ENCODE peak calls at places on chromosomes 11 and 22, in eight cellular contexts. D is adrenal gland, R is uterus, V is body of pancreas, H is GM12891, C is esophagus squamous epithelium, Z is sigmoid colon, P is right lobe of liver. K is an unnamed sample.

GRCh38 chr11:65291613-65292012 is 23.1 kb upstream of the CDC42EP2 start:
- DNase-seq in V (no peak), P (no peak), D (no peak), H (no peak), Z (no peak), R (no peak), C (no peak), K (no peak)

GRCh38 chr22:24728790-24729637 is 45.5 kb downstream of the PIWIL3 start:
- DNase-seq in P (no peak), D (no peak), Z (no peak), R (peak), V (no peak), C (no peak), H (no peak), K (no peak)

GRCh38 chr11:2885676-2886081 is at the start of gene CDKN1C:
- DNase-seq in C (no peak), Z (peak), P (peak), R (peak), H (peak), D (peak), V (peak), K (no peak)

GRCh38 chr22:50115693-50116092 is 25.9 kb downstream of the MOV10L1 start:
- DNase-seq in Z (peak), V (no peak), D (peak), P (no peak), R (no peak), H (no peak), C (no peak), K (no peak)

GRCh38 chr11:128157423-128158298 is 429.7 kb downstream of the ETS1 start:
- DNase-seq in D (peak), H (peak), R (peak), V (peak), P (no peak), Z (no peak), C (no peak), K (no peak)

GRCh38 chr11:46551261-46551660 is 42.6 kb downstream of the AMBRA1 start:
- DNase-seq in Z (no peak), P (no peak), R (no peak), V (no peak), H (no peak), C (no peak), D (no peak), K (no peak)

GRCh38 chr11:71580057-71581003 is 2.3 kb downstream of the KRTAP5-11 start:
- DNase-seq in P (peak), Z (peak), H (peak), R (peak), V (peak), D (peak), C (no peak), K (peak)

GRCh38 chr11:104694259-104695070 is 203.8 kb downstream of the CASP12 start:
- DNase-seq in V (no peak), Z (no peak), H (no peak), P (no peak), R (no peak), D (no peak), C (no peak), K (no peak)

GRCh38 chr11:6452219-6452618 is 11.4 kb upstream of the HPX start:
- DNase-seq in V (no peak), R (no peak), P (no peak), Z (no peak), C (no peak), D (no peak), H (no peak), K (no peak)

GRCh38 chr11:6604081-6604626 is 580 bp downstream of the ILK start:
- DNase-seq in H (no peak), D (no peak), P (no peak), R (no peak), C (no peak), Z (peak), V (peak), K (peak)

GRCh38 chr11:47409440-47410403 is 1.3 kb downstream of the SLC39A13 start:
- DNase-seq in D (no peak), C (no peak), Z (no peak), H (no peak), R (no peak), P (no peak), V (no peak), K (no peak)

GRCh38 chr11:45752136-45752535 is 52.8 kb upstream of the SLC35C1 start:
- DNase-seq in H (no peak), C (no peak), P (no peak), Z (no peak), D (no peak), V (no peak), R (no peak), K (no peak)

GRCh38 chr11:11552688-11553087 is 69.1 kb downstream of the GALNT18 start:
- DNase-seq in D (no peak), R (no peak), C (no peak), V (no peak), P (no peak), H (no peak), Z (no peak), K (no peak)

GRCh38 chr22:27673839-27674238 is 127.7 kb downstream of the MN1 start:
- DNase-seq in D (no peak), V (peak), R (no peak), H (no peak), Z (no peak), P (no peak), C (no peak), K (no peak)

GRCh38 chr11:112174789-112175595 is at the start of gene BCO2:
- DNase-seq in Z (peak), P (peak), V (peak), C (no peak), R (peak), D (peak), H (no peak), K (peak)

GRCh38 chr22:42473484-42474193 is 41.4 kb upstream of the NFAM1 start:
- DNase-seq in Z (no peak), V (no peak), H (no peak), R (no peak), P (no peak), C (no peak), D (peak), K (peak)

GRCh38 chr11:111220716-111221115 is 24.8 kb upstream of the POU2AF2 start:
- DNase-seq in D (no peak), C (no peak), P (no peak), H (no peak), V (no peak), Z (no peak), R (no peak), K (no peak)

GRCh38 chr11:11748706-11749365 is 92.9 kb upstream of the USP47 start:
- DNase-seq in D (no peak), P (no peak), C (no peak), Z (no peak), V (no peak), H (no peak), R (no peak), K (no peak)

GRCh38 chr11:18368236-18368635 is 26.1 kb upstream of the LDHA start:
- DNase-seq in P (no peak), C (no peak), V (no peak), H (no peak), D (no peak), R (no peak), Z (no peak), K (peak)

GRCh38 chr11:115422013-115422697 is 82.1 kb downstream of the CADM1 start:
- DNase-seq in C (no peak), P (no peak), R (no peak), H (no peak), Z (no peak), V (no peak), D (no peak), K (no peak)

GRCh38 chr22:41415554-41415953 is 31.0 kb downstream of the TOB2 start:
- DNase-seq in P (no peak), H (no peak), R (no peak), V (no peak), C (no peak), Z (no peak), D (no peak), K (no peak)

GRCh38 chr11:2779981-2780849 is 80.4 kb upstream of the KCNQ1OT1 start:
- DNase-seq in C (no peak), Z (peak), R (peak), D (peak), P (peak), H (no peak), V (peak), K (no peak)

GRCh38 chr22:49999063-49999900 is 13.3 kb downstream of the IL17REL start:
- DNase-seq in P (peak), Z (no peak), C (no peak), V (peak), H (peak), D (no peak), R (no peak), K (no peak)

GRCh38 chr11:8015753-8016239 is 28.7 kb downstream of the EIF3F start:
- DNase-seq in H (no peak), D (no peak), Z (no peak), R (no peak), V (no peak), C (no peak), P (no peak), K (no peak)

GRCh38 chr22:40684728-40685127 is 5.4 kb downstream of the MCHR1 start:
- DNase-seq in H (no peak), P (no peak), C (no peak), V (no peak), R (no peak), Z (no peak), D (no peak), K (no peak)

GRCh38 chr11:67656278-67656922 is 5.9 kb upstream of the ACY3 start:
- DNase-seq in Z (no peak), P (no peak), D (no peak), H (no peak), C (no peak), V (no peak), R (no peak), K (no peak)

GRCh38 chr22:28822930-28823481 is 22.6 kb upstream of the XBP1 start:
- DNase-seq in R (no peak), Z (no peak), V (peak), C (no peak), P (no peak), D (no peak), H (no peak), K (no peak)

GRCh38 chr11:828501-829115 is 889 bp downstream of the CRACR2B start:
- DNase-seq in V (no peak), R (no peak), H (no peak), C (no peak), Z (no peak), D (no peak), P (no peak), K (no peak)

GRCh38 chr11:104967493-104968364 is 645 bp downstream of the CASP4 start:
- DNase-seq in D (no peak), H (no peak), V (no peak), C (no peak), R (no peak), P (no peak), Z (no peak), K (no peak)

GRCh38 chr11:725624-726202 is 19.7 kb downstream of the EPS8L2 start:
- DNase-seq in P (no peak), C (no peak), Z (no peak), V (peak), D (no peak), H (no peak), R (no peak), K (no peak)

GRCh38 chr11:104784684-104785460 is 113.4 kb downstream of the CASP12 start:
- DNase-seq in P (no peak), V (no peak), Z (no peak), R (no peak), H (no peak), C (no peak), D (no peak), K (no peak)

GRCh38 chr22:37749831-37750595 is 53.2 kb downstream of the TRIOBP start:
- DNase-seq in D (peak), C (no peak), Z (no peak), R (no peak), H (no peak), V (no peak), P (no peak), K (no peak)
- TF ChIP-seq POLR2A in D (no peak), C (no peak), Z (no peak), R (no peak), H (no peak), V (no peak), P (no peak), K (no peak)

DNA sequence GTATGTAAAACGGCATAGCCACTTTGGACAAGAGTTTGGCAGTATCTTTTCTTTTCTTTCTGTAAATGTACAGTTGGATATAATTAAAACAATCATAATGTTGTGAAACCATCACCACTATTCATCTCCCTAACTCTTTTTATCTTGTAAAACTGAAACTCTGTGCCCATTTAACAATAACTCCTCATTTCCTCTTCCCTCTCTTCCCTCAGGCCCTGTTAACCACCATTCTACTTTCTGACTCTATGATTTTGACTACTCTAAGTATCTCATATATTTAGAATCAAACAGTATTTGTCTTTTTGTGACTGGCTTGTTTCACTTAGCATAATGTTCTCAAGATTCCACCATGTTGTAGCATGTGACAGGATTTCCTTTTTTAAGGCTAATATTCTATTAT is 10.2 kb downstream of the SCUBE2 start:
- DNase-seq in Z (no peak), C (no peak), H (no peak), P (no peak), D (no peak), R (no peak), V (no peak), K (no peak)
- TF ChIP-seq POLR2A in Z (no peak), C (no peak), H (no peak), P (no peak), D (no peak), R (no peak), V (no peak), K (no peak)

DNA sequence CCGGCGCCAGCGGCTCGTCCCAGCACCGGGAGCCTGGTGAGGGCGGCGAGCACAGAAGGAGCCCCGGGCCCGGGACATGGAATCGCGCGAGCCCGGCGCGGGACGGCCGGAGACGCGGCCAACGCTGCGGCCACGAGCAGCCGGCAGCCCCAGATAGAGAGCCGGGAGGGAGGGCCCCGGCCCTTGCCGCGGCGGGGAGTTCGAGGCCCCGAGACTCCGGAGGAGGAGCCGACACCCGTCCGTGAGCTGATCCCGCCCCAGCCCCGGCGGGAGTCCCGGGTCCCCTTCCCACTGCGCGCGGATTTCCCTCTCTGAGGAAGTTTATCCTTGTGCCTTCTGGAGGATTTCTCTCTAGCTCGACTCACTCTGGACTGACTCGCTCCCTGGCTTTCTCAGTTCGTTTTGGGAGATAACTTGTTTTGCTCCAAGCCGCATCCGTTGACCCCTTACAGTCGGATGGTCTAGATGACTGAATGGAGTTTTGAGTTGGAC is 474 bp downstream of the ARHGEF12 start:
- DNase-seq in H (no peak), R (no peak), C (no peak), P (no peak), D (peak), V (no peak), Z (peak), K (peak)
- TF ChIP-seq POLR2A in H (no peak), R (no peak), C (no peak), P (no peak), D (no peak), V (no peak), Z (no peak), K (no peak)

DNA sequence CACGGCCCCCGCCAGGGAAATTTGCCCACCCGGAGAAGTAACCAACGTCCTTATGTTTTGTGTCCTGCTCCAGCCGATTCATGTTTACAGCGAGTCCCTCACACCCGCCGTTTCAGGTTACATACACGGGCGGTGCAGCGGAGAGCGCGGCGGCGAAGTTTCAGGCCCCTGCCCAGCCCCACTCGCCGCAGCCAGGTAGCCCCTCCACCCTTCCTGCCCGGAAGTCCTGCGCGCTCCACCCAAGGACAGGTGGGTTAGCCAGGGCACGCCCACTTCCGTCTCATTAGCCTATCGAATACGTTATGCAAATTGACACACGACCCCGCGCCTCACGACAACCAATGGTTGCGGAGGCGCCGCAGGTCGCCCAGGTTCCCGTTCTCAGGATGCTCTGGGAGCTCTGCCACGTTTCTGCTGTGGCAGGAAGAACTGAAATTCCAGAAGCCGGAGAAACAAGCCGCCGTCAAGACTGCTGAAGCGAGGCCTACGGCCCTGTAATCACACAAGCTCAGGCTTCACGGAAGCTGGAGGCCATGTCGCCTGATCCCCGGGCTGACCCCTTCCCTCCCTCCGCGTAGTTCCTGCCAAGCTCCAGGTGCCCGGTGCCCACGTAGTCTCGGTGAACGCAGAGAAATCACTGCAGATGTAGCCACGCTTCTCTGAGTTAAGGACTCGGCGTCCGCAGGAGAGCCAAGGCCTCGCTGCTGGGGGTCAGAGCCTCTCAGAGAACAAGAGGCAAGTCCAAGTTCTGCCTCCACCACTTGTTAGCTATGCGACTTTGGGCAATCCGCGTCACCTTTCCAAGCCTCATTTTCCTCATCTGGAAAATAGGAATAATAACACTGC is 22.4 kb upstream of the MYH9 start:
- DNase-seq in C (peak), H (peak), D (peak), P (peak), R (peak), V (peak), Z (peak), K (no peak)
- TF ChIP-seq POLR2A in C (no peak), H (no peak), D (peak), P (peak), R (no peak), V (peak), Z (peak), K (no peak)

GRCh38 chr22:31217890-31218287 is 5.8 kb downstream of the LIMK2 start:
- DNase-seq in D (no peak), C (no peak), V (no peak), P (no peak), H (no peak), Z (no peak), R (no peak), K (no peak)
- TF ChIP-seq POLR2A in D (no peak), C (no peak), V (no peak), P (no peak), H (no peak), Z (no peak), R (no peak), K (no peak)

K was measured in H54.